ENCODE peak calls at places on chromosomes 12 and 14, in nine cellular contexts. U is fibroblast of lung; X is HCT116; Y is CD4-positive, alpha-beta T cell; G is thoracic aorta; H is IMR-90; I is GM12865; L is Caco-2; F is body of pancreas. J is an unnamed sample.

GRCh38 chr12:76915381-76916169 is 36.8 kb upstream of the CSRP2 start:
- DNase-seq in U (peak), X (no peak), Y (no peak), G (no peak), H (no peak), I (no peak), L (no peak), F (no peak), J (no peak)

GRCh38 chr12:104219908-104220404 is 4.4 kb downstream of the TXNRD1 start:
- DNase-seq in U (peak), X (peak), Y (peak), G (no peak), H (peak), I (no peak), L (peak), F (peak), J (no peak)

GRCh38 chr14:79165460-79166080 is 995.4 kb downstream of the NRXN3 start:
- DNase-seq in U (no peak), X (no peak), Y (no peak), G (no peak), H (no peak), I (no peak), L (no peak), F (no peak), J (no peak)

GRCh38 chr14:73293782-73294781 is 56.8 kb downstream of the PAPLN start:
- DNase-seq in U (no peak), X (no peak), Y (no peak), G (no peak), H (no peak), I (no peak), L (no peak), F (no peak), J (no peak)

GRCh38 chr12:23831739-23832138 is 117.7 kb downstream of the SOX5 start:
- DNase-seq in U (no peak), X (no peak), Y (no peak), G (no peak), H (no peak), I (no peak), L (no peak), F (no peak), J (no peak)

GRCh38 chr12:42729532-42729895 is 140.0 kb upstream of the PRICKLE1 start:
- DNase-seq in U (no peak), X (no peak), Y (no peak), G (no peak), H (no peak), I (no peak), L (no peak), F (no peak), J (no peak)

GRCh38 chr14:52427460-52427859 is 113.3 kb downstream of the PTGER2 start:
- DNase-seq in U (no peak), X (no peak), Y (no peak), G (no peak), H (no peak), I (no peak), L (no peak), F (no peak), J (no peak)

GRCh38 chr14:31898835-31899528 is 178.1 kb upstream of the ARHGAP5 start:
- DNase-seq in U (no peak), X (no peak), Y (no peak), G (no peak), H (no peak), I (no peak), L (no peak), F (no peak), J (no peak)

GRCh38 chr12:131061041-131061806 is 107.5 kb downstream of the ADGRD1 start:
- DNase-seq in U (no peak), X (no peak), Y (no peak), G (no peak), H (no peak), I (peak), L (no peak), F (no peak), J (no peak)

GRCh38 chr12:120639771-120640721 is at the start of gene CABP1:
- DNase-seq in U (no peak), X (no peak), Y (peak), G (no peak), H (no peak), I (peak), L (peak), F (peak), J (peak)

GRCh38 chr12:120642086-120642485 is 1.7 kb downstream of the CABP1 start:
- DNase-seq in U (no peak), X (no peak), Y (no peak), G (no peak), H (no peak), I (no peak), L (no peak), F (no peak), J (no peak)

GRCh38 chr12:120642806-120643205 is 2.4 kb downstream of the CABP1 start:
- DNase-seq in U (no peak), X (no peak), Y (no peak), G (no peak), H (peak), I (no peak), L (no peak), F (no peak), J (no peak)

GRCh38 chr12:120643574-120643973 is 3.1 kb downstream of the CABP1 start:
- DNase-seq in U (no peak), X (no peak), Y (no peak), G (no peak), H (no peak), I (no peak), L (no peak), F (no peak), J (no peak)

GRCh38 chr12:120640840-120641833 is 711 bp downstream of the CABP1 start:
- DNase-seq in U (peak), X (no peak), Y (peak), G (no peak), H (peak), I (peak), L (peak), F (peak), J (peak)
- TF ChIP-seq CTCF in U (no peak), X (no peak), Y (no peak), G (no peak), H (no peak), I (no peak), L (peak), F (no peak), J (no peak)

GRCh38 chr14:69002069-69002468 is 23.0 kb upstream of the ACTN1 start:
- DNase-seq in U (no peak), X (no peak), Y (no peak), G (no peak), H (no peak), I (peak), L (peak), F (peak), J (no peak)
- TF ChIP-seq CTCF in U (peak), X (peak), Y (no peak), G (peak), H (no peak), I (peak), L (peak), F (peak), J (no peak)

GRCh38 chr12:51923506-51924365 is 16.4 kb downstream of the ACVRL1 start:
- DNase-seq in U (peak), X (no peak), Y (peak), G (no peak), H (no peak), I (peak), L (no peak), F (peak), J (peak)

GRCh38 chr12:51921017-51921725 is 13.9 kb downstream of the ACVRL1 start:
- DNase-seq in U (no peak), X (no peak), Y (no peak), G (no peak), H (no peak), I (no peak), L (no peak), F (no peak), J (peak)

GRCh38 chr12:51922146-51922545 is 14.8 kb downstream of the ACVRL1 start:
- DNase-seq in U (no peak), X (no peak), Y (no peak), G (no peak), H (no peak), I (no peak), L (no peak), F (no peak), J (no peak)

GRCh38 chr12:51924551-51925399 is 17.5 kb downstream of the ACVRL1 start:
- DNase-seq in U (no peak), X (no peak), Y (no peak), G (no peak), H (no peak), I (peak), L (peak), F (no peak), J (no peak)

DNA sequence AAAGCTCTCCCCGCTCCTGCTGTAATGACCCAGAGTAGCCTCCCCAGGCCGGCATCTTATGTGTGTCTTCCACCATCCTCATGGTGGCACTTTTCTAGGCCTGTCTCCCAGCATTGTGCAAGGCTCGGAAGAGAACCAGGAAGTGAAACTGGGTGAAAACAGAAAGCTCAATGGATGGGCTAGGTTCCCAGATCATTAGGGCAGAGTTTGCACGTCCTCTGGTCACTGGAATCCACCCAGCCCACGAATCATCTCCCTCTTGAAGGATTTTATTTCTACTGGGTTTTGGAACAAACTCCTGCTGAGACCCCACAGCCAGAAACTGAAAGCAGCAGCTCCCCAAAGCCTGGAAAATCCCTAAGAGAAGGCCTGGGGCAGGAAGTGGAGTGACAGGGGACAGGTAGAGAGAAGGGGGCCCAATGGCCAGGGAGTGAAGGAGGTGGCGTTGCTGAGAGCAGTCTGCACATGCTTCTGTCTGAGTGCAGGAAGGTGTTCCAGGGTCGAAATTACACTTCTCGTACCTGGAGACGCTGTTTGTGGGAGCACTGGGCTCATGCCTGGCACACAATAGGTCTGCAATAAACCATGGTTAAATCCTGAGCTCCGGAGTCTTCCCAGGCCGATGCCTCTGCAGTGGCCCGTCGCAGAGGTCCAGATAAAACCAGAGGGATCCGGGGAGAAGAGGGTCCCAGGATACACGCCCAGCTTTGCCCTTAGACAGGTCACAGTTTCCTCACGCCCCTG is 15.6 kb downstream of the ACVRL1 start:
- DNase-seq in U (peak), X (no peak), Y (no peak), G (no peak), H (peak), I (peak), L (no peak), F (peak), J (no peak)
- TF ChIP-seq CTCF in U (no peak), X (no peak), Y (no peak), G (no peak), H (peak), I (no peak), L (no peak), F (no peak), J (no peak)

GRCh38 chr12:126051611-126052107 is 986.4 kb downstream of the AACS start:
- DNase-seq in U (peak), X (no peak), Y (no peak), G (no peak), H (no peak), I (no peak), L (no peak), F (no peak), J (no peak)
- TF ChIP-seq CTCF in U (no peak), X (no peak), Y (no peak), G (no peak), H (no peak), I (no peak), L (no peak), F (no peak), J (no peak)

GRCh38 chr14:103343905-103344797 is 10.1 kb downstream of the EIF5 start:
- DNase-seq in U (no peak), X (no peak), Y (no peak), G (no peak), H (no peak), I (no peak), L (no peak), F (no peak), J (no peak)

GRCh38 chr14:103346286-103346685 is 12.2 kb downstream of the EIF5 start:
- DNase-seq in U (peak), X (no peak), Y (no peak), G (no peak), H (peak), I (no peak), L (no peak), F (no peak), J (no peak)

GRCh38 chr14:103349982-103350381 is 15.9 kb downstream of the EIF5 start:
- DNase-seq in U (no peak), X (no peak), Y (no peak), G (no peak), H (no peak), I (no peak), L (no peak), F (no peak), J (no peak)

GRCh38 chr14:103348154-103348553 is 14.1 kb downstream of the EIF5 start:
- DNase-seq in U (peak), X (no peak), Y (no peak), G (no peak), H (peak), I (no peak), L (no peak), F (no peak), J (no peak)

DNA sequence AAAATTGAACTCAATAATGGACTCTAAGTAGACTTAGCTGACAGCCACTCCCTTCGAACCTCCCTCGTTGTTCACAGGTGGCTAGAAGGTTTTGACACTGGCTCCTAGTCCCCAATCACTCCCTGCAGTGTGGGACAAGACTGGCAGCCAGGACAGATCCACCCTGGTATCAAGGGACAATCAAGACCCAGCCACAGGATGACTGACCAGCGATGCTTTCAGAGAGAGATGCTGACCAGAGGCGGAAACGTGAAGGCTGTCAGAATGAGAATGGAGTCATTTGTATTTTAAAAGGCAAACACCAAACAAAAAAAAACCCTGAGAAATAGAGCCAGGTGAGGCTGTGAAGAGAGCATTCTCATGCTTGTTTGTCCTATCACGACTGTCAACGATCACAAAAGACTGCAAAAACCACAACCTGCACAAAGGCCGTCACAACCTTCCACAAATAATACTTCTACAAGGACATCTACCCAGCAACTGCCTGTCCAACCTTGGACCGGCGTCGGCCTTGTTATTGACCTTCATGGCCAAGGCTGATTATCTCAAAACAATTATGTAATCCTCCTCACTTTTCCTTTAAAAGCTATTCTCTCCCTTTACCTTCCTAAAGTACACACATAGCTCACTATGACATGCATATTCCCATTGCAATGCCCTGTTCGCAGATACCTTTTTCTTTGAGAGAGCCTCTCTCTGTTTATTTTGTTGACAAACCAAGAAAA is 13.2 kb downstream of the EIF5 start:
- DNase-seq in U (no peak), X (no peak), Y (no peak), G (no peak), H (no peak), I (no peak), L (no peak), F (peak), J (no peak)
- TF ChIP-seq CTCF in U (no peak), X (no peak), Y (no peak), G (no peak), H (no peak), I (no peak), L (no peak), F (no peak), J (no peak)

GRCh38 chr12:47797432-47797831 is 22.3 kb downstream of the HDAC7 start:
- DNase-seq in U (no peak), X (no peak), Y (peak), G (no peak), H (no peak), I (peak), L (no peak), F (no peak), J (peak)
- TF ChIP-seq CTCF in U (peak), X (peak), Y (peak), G (peak), H (peak), I (peak), L (peak), F (peak), J (peak)

J was measured in nephron progenitor cell.